ENCODE peak calls at places on chromosomes 12 and 14, in six cellular contexts. M, V, I, U, X and H are unnamed samples.

GRCh38 chr14:31208546-31209424 is 1.2 kb upstream of the HECTD1 start:
- DNase-seq in M (no peak), V (no peak), I (peak; percentile 29), U (no peak), X (no peak), H (no peak)

GRCh38 chr12:111216387-111217159 is 152.3 kb downstream of the PHETA1 start:
- DNase-seq in M (no peak), V (no peak), I (no peak), U (no peak), X (no peak), H (no peak)

GRCh38 chr14:79855789-79856188 is 355.5 kb downstream of the DIO2 start:
- DNase-seq in M (no peak), V (no peak), I (no peak), U (no peak), X (no peak), H (no peak)

GRCh38 chr12:113244015-113244983 is 23.0 kb downstream of the TPCN1 start:
- DNase-seq in M (no peak), V (no peak), I (no peak), U (peak; percentile 96), X (no peak), H (no peak)

GRCh38 chr14:69779088-69779487 is 12.1 kb downstream of the SRSF5 start:
- DNase-seq in M (no peak), V (no peak), I (no peak), U (no peak), X (no peak), H (no peak)

GRCh38 chr14:57403521-57403864 is 13.1 kb downstream of the NAA30 start:
- DNase-seq in M (no peak), V (no peak), I (no peak), U (no peak), X (no peak), H (no peak)

GRCh38 chr12:29026419-29026818 is 122.7 kb upstream of the FAR2 start:
- DNase-seq in M (no peak), V (no peak), I (no peak), U (no peak), X (no peak), H (no peak)

GRCh38 chr12:54393350-54393655 is 8.8 kb upstream of the ZNF385A start:
- DNase-seq in M (no peak), V (no peak), I (no peak), U (no peak), X (no peak), H (no peak)